ENCODE peak calls at places on chromosomes 11 and 22, in seven cellular contexts. A is omental fat pad; C is GM23338; T is GM10248; F is heart right ventricle; D is neural crest cell; Q is CD4-positive, alpha-beta T cell. P is an unnamed sample.
A peak's percentile ranks its signal among the peaks of the same experiment; 100 is the strongest.

GRCh38 chr11:73314121-73314948 is 6.3 kb downstream of the ARHGEF17 start:
- DNase-seq in A (no peak), C (peak; percentile 50), T (peak; percentile 65), F (peak; percentile 54), D (no peak), Q (no peak), P (no peak)

GRCh38 chr22:38088723-38089473 is 4.9 kb upstream of the SLC16A8 start:
- DNase-seq in A (no peak), C (peak; percentile 54), T (no peak), F (no peak), D (no peak), Q (no peak), P (no peak)

GRCh38 chr11:128420943-128421342 is 166.4 kb downstream of the ETS1 start:
- DNase-seq in A (no peak), C (no peak), T (no peak), F (no peak), D (no peak), Q (no peak), P (no peak)

GRCh38 chr11:47480762-47481161 is 31.8 kb upstream of the RAPSN start:
- DNase-seq in A (no peak), C (no peak), T (no peak), F (no peak), D (no peak), Q (no peak), P (no peak)

GRCh38 chr11:85875505-85875904 is 20.3 kb downstream of the CCDC83 start:
- DNase-seq in A (no peak), C (no peak), T (no peak), F (no peak), D (no peak), Q (no peak), P (no peak)

GRCh38 chr11:96486890-96487633 is 97.2 kb downstream of the JRKL start:
- DNase-seq in A (no peak), C (peak; percentile 45), T (no peak), F (no peak), D (peak; percentile 3), Q (no peak), P (no peak)

GRCh38 chr11:87466228-87466627 is 428.5 kb downstream of the TMEM135 start:
- DNase-seq in A (no peak), C (no peak), T (no peak), F (no peak), D (no peak), Q (no peak), P (peak; percentile 61)

GRCh38 chr11:70543611-70544010 is 145.3 kb downstream of the CTTN start:
- DNase-seq in A (no peak), C (no peak), T (no peak), F (no peak), D (no peak), Q (no peak), P (no peak)

GRCh38 chr22:41123151-41123550 is 30.8 kb downstream of the EP300 start:
- DNase-seq in A (no peak), C (no peak), T (no peak), F (no peak), D (no peak), Q (no peak), P (no peak)

GRCh38 chr11:68266936-68267880 is 4.6 kb downstream of the C11orf24 start:
- DNase-seq in A (no peak), C (no peak), T (no peak), F (no peak), D (no peak), Q (no peak), P (no peak)

GRCh38 chr11:118012083-118012669 is 26.0 kb downstream of the IL10RA start:
- DNase-seq in A (no peak), C (no peak), T (no peak), F (no peak), D (no peak), Q (no peak), P (no peak)

GRCh38 chr11:118087933-118088332 is 1.2 kb upstream of the SMIM35 start:
- DNase-seq in A (no peak), C (no peak), T (no peak), F (no peak), D (no peak), Q (no peak), P (no peak)

GRCh38 chr11:73317373-73317772 is 9.3 kb downstream of the ARHGEF17 start:
- DNase-seq in A (no peak), C (no peak), T (no peak), F (peak; percentile 86), D (no peak), Q (no peak), P (no peak)

GRCh38 chr11:35035894-35036408 is 103.0 kb upstream of the CD44 start:
- DNase-seq in A (no peak), C (no peak), T (no peak), F (peak; percentile 17), D (no peak), Q (no peak), P (no peak)

GRCh38 chr11:12853325-12853651 is 155.8 kb upstream of the RASSF10 start:
- DNase-seq in A (no peak), C (no peak), T (no peak), F (no peak), D (no peak), Q (no peak), P (no peak)

GRCh38 chr11:19511413-19512183 is 201.0 kb upstream of the NAV2 start:
- DNase-seq in A (no peak), C (no peak), T (no peak), F (peak; percentile 19), D (no peak), Q (no peak), P (no peak)

GRCh38 chr11:126339866-126340434 is 15.5 kb upstream of the ST3GAL4 start:
- DNase-seq in A (no peak), C (no peak), T (no peak), F (peak; percentile 78), D (no peak), Q (no peak), P (no peak)

GRCh38 chr11:124670732-124671131 is 2.8 kb downstream of the SIAE start:
- DNase-seq in A (no peak), C (peak; percentile 20), T (no peak), F (no peak), D (no peak), Q (peak; percentile 19), P (no peak)

GRCh38 chr11:127567237-127567932 is 566.8 kb upstream of the KIRREL3 start:
- DNase-seq in A (no peak), C (peak; percentile 63), T (no peak), F (no peak), D (no peak), Q (no peak), P (no peak)

GRCh38 chr11:122293298-122294023 is 177.4 kb upstream of the BLID start:
- DNase-seq in A (no peak), C (peak; percentile 59), T (no peak), F (no peak), D (no peak), Q (no peak), P (no peak)

GRCh38 chr11:36266767-36267166 is 22.5 kb downstream of the COMMD9 start:
- DNase-seq in A (no peak), C (no peak), T (no peak), F (no peak), D (no peak), Q (no peak), P (no peak)

GRCh38 chr11:36273110-36273509 is 16.1 kb downstream of the COMMD9 start:
- DNase-seq in A (no peak), C (no peak), T (no peak), F (no peak), D (no peak), Q (no peak), P (peak; percentile 7)

GRCh38 chr11:36268337-36268931 is 20.8 kb downstream of the COMMD9 start:
- DNase-seq in A (no peak), C (no peak), T (no peak), F (no peak), D (no peak), Q (no peak), P (no peak)

GRCh38 chr11:36265793-36266628 is 23.2 kb downstream of the COMMD9 start:
- DNase-seq in A (peak; percentile 50), C (peak; percentile 90), T (peak; percentile 73), F (peak; percentile 20), D (peak; percentile 68), Q (peak; percentile 19), P (no peak)

DNA sequence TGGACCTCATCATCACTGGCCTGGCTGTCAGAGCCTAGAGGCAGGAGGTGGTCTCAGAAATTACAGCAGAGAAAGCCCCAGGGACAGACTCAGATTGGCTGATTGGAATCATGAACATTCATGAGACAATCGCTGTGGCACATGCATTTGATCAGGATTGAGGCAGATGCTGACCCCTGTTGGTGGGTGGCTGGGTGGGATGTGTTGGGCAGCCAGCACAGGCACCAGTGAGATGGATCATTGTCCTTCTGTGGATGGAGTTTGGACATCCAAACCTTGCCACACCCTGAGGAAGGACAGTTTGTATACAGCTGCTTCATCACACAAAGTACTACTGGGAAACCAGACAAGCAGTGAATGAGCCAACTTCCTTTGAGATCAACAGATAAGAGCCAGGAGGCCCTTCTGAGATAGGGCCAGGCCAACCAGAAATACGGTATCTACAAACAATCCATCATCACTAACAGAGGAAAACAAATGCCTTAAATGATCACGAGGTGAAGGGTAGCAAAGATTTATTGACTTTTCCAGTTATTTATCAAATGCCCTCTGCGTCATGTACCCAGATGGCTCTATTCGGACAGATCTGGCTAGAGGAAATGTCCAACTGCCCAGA is 17.3 kb downstream of the COMMD9 start:
- DNase-seq in A (no peak), C (no peak), T (no peak), F (no peak), D (no peak), Q (no peak), P (peak; percentile 70)
- TF ChIP-seq CTCF in A (no peak), C (peak; percentile 51), T (no peak), F (no peak), D (no peak), Q (no peak), P (no peak)

DNA sequence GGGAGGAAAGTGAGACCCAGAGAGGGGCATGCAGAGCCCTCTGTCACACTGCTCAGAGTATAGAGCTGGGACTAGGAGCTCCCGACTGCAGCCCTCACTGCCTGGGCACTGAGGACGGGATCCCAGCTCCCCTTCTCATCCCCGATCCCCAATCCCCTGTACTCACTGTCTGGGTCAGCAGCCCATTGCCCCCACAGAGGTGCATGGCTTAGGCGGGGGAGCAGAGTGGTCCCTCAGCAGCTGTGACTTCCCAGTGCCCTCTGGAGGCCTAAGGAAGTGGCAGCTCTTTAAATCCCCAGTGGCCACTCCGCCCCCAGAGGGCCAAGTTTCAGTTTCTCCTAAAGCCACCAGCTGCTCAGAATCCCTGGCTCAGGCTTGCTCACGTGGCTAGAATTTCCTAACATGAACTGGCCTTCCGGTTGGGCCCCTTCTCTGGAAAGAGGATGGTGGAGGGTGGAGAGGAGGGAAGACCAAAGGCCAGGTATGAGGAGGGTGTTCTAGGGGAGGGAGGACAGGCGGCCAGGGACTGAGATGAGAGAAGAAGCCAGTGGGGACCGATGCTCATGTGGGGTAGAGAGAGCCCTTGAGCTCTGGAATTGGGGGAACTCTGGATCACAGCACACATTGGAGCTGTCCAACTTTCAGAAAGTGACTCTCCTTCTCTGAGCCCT is at the start of gene BATF2:
- DNase-seq in A (no peak), C (peak; percentile 94), T (peak; percentile 62), F (peak; percentile 82), D (peak; percentile 45), Q (no peak), P (peak; percentile 92)
- TF ChIP-seq CTCF in A (no peak), C (peak; percentile 78), T (peak; percentile 29), F (peak; percentile 62), D (peak; percentile 45), Q (no peak), P (no peak)

GRCh38 chr11:4991066-4991465 is 3.6 kb upstream of the OR51L1 start:
- DNase-seq in A (no peak), C (peak; percentile 28), T (no peak), F (no peak), D (no peak), Q (no peak), P (no peak)
- TF ChIP-seq CTCF in A (no peak), C (peak; percentile 37), T (no peak), F (no peak), D (no peak), Q (no peak), P (no peak)

GRCh38 chr11:97657852-97658251 is 1268.0 kb downstream of the JRKL start:
- DNase-seq in A (no peak), C (no peak), T (no peak), F (no peak), D (no peak), Q (no peak), P (no peak)
- TF ChIP-seq CTCF in A (no peak), C (no peak), T (no peak), F (no peak), D (no peak), Q (no peak), P (no peak)